ENCODE peak calls at places on chromosome X, in five cellular contexts. One of them, this sample, is unnamed. For H3K79me1, the result is how much of the 10 kb centered on the place peaks cover.

GRCh38 chrX:70479970-70480659 is 35.5 kb downstream of the DLG3 start:
- DNase-seq in mesendoderm: peak
- DNase-seq in IMR-90: no peak
- DNase-seq in H1: no peak
- DNase-seq in H9: peak
- DNase-seq in this sample: no peak

GRCh38 chrX:110600745-110601310 is 194.8 kb downstream of the CHRDL1 start:
- DNase-seq in IMR-90: no peak
- DNase-seq in H1: no peak
- DNase-seq in mesendoderm: peak
- DNase-seq in H9: no peak
- DNase-seq in this sample: no peak

GRCh38 chrX:40734956-40735317 is 405 bp downstream of the MED14 start:
- DNase-seq in H1: no peak
- DNase-seq in IMR-90: no peak
- DNase-seq in mesendoderm: no peak
- DNase-seq in H9: no peak
- DNase-seq in this sample: no peak

GRCh38 chrX:9902651-9903050 is 64.5 kb upstream of the CLDN34 start:
- DNase-seq in H9: no peak
- DNase-seq in mesendoderm: no peak
- DNase-seq in IMR-90: peak
- DNase-seq in H1: no peak
- DNase-seq in this sample: no peak

GRCh38 chrX:39705299-39705698 is 392.5 kb downstream of the BCOR start:
- DNase-seq in H9: no peak
- DNase-seq in H1: no peak
- DNase-seq in IMR-90: peak
- DNase-seq in mesendoderm: peak
- DNase-seq in this sample: no peak

GRCh38 chrX:39682778-39683177 is 415.0 kb downstream of the BCOR start:
- DNase-seq in H9: peak
- DNase-seq in IMR-90: no peak
- DNase-seq in mesendoderm: peak
- DNase-seq in H1: no peak
- DNase-seq in this sample: no peak

GRCh38 chrX:41333744-41333993 is 293 bp upstream of the DDX3X start:
- DNase-seq in H9: no peak
- DNase-seq in mesendoderm: peak
- DNase-seq in IMR-90: peak
- DNase-seq in H1: no peak
- DNase-seq in this sample: peak

GRCh38 chrX:48626401-48627298 is 29.4 kb downstream of the WDR13 start:
- DNase-seq in IMR-90: peak
- DNase-seq in mesendoderm: no peak
- DNase-seq in H9: no peak
- DNase-seq in H1: no peak
- DNase-seq in this sample: no peak

GRCh38 chrX:129494887-129495286 is 28.4 kb downstream of the SMARCA1 start:
- DNase-seq in H9: no peak
- DNase-seq in IMR-90: no peak
- DNase-seq in mesendoderm: no peak
- DNase-seq in H1: no peak
- DNase-seq in this sample: no peak

GRCh38 chrX:120755066-120755846 is 120.4 kb downstream of the CT47B1 start:
- DNase-seq in IMR-90: no peak
- DNase-seq in H1: no peak
- DNase-seq in mesendoderm: no peak
- DNase-seq in H9: no peak
- DNase-seq in this sample: no peak

GRCh38 chrX:15988661-15989603 is 134.3 kb upstream of the AP1S2 start:
- DNase-seq in mesendoderm: peak
- DNase-seq in H1: no peak
- DNase-seq in IMR-90: peak
- DNase-seq in H9: no peak
- DNase-seq in this sample: no peak

GRCh38 chrX:9885150-9885549 is 82.0 kb upstream of the CLDN34 start:
- DNase-seq in H9: peak
- DNase-seq in H1: no peak
- DNase-seq in mesendoderm: peak
- DNase-seq in IMR-90: peak
- DNase-seq in this sample: no peak

GRCh38 chrX:139932901-139933796 is at the start of gene ATP11C:
- DNase-seq in mesendoderm: peak
- DNase-seq in IMR-90: peak
- DNase-seq in H1: peak
- DNase-seq in H9: peak
- DNase-seq in this sample: peak

GRCh38 chrX:153609917-153610833 is 11.2 kb upstream of the CCNQ start:
- DNase-seq in IMR-90: peak
- DNase-seq in H9: peak
- DNase-seq in mesendoderm: peak
- DNase-seq in H1: no peak
- DNase-seq in this sample: peak

GRCh38 chrX:100939336-100939735 is 10.6 kb upstream of the XKRX start:
- DNase-seq in H9: peak
- DNase-seq in H1: no peak
- DNase-seq in IMR-90: no peak
- DNase-seq in mesendoderm: no peak
- DNase-seq in this sample: no peak

GRCh38 chrX:126847143-126847542 is 27.6 kb downstream of the PRR32 start:
- DNase-seq in mesendoderm: no peak
- DNase-seq in H9: no peak
- DNase-seq in IMR-90: no peak
- DNase-seq in H1: no peak
- DNase-seq in this sample: no peak

GRCh38 chrX:133921764-133922389 is 63.5 kb downstream of the GPC3 start:
- DNase-seq in IMR-90: peak
- DNase-seq in mesendoderm: peak
- DNase-seq in H9: peak
- DNase-seq in H1: peak
- DNase-seq in this sample: peak

GRCh38 chrX:153423652-153424051 is 12.4 kb downstream of the ZFP92 start:
- DNase-seq in H1: no peak
- DNase-seq in H9: no peak
- DNase-seq in IMR-90: no peak
- DNase-seq in mesendoderm: no peak
- DNase-seq in this sample: no peak

GRCh38 chrX:149541521-149542047 is 772 bp downstream of the EOLA1 start:
- DNase-seq in mesendoderm: peak
- DNase-seq in H1: no peak
- DNase-seq in IMR-90: no peak
- DNase-seq in H9: no peak
- DNase-seq in this sample: no peak

GRCh38 chrX:150547511-150548115 is 20.8 kb upstream of the MTM1 start:
- DNase-seq in H9: peak
- DNase-seq in mesendoderm: peak
- DNase-seq in H1: no peak
- DNase-seq in IMR-90: no peak
- DNase-seq in this sample: no peak

GRCh38 chrX:48520455-48520854 is 1.2 kb upstream of the EBP start:
- DNase-seq in IMR-90: no peak
- DNase-seq in H9: no peak
- DNase-seq in mesendoderm: no peak
- DNase-seq in H1: no peak
- DNase-seq in this sample: no peak

GRCh38 chrX:24799565-24799964 is 105.8 kb downstream of the POLA1 start:
- DNase-seq in H9: no peak
- DNase-seq in IMR-90: no peak
- DNase-seq in H1: no peak
- DNase-seq in mesendoderm: no peak
- DNase-seq in this sample: no peak

GRCh38 chrX:131614241-131614640 is 70.4 kb downstream of the OR13H1 start:
- DNase-seq in H9: no peak
- DNase-seq in IMR-90: no peak
- DNase-seq in H1: no peak
- DNase-seq in mesendoderm: no peak
- DNase-seq in this sample: no peak

GRCh38 chrX:112841114-112841819 is 636 bp upstream of the AMOT start:
- DNase-seq in IMR-90: peak
- DNase-seq in mesendoderm: peak
- DNase-seq in H9: peak
- DNase-seq in H1: peak
- DNase-seq in this sample: peak

GRCh38 chrX:9656277-9656676 is 109.4 kb downstream of the GPR143 start:
- DNase-seq in mesendoderm: no peak
- DNase-seq in IMR-90: peak
- DNase-seq in H9: no peak
- DNase-seq in H1: no peak
- DNase-seq in this sample: no peak

GRCh38 chrX:66200855-66201795 is 37.1 kb downstream of the HEPH start:
- DNase-seq in IMR-90: peak
- DNase-seq in mesendoderm: no peak
- DNase-seq in H9: no peak
- DNase-seq in H1: no peak
- DNase-seq in this sample: no peak

GRCh38 chrX:133838761-133839676 is 146.4 kb downstream of the GPC3 start:
- DNase-seq in H9: peak
- DNase-seq in H1: peak
- DNase-seq in mesendoderm: peak
- DNase-seq in IMR-90: peak
- DNase-seq in this sample: peak

GRCh38 chrX:152306331-152306730 is 144.8 kb downstream of the GABRA3 start:
- DNase-seq in H1: no peak
- DNase-seq in IMR-90: no peak
- DNase-seq in mesendoderm: no peak
- DNase-seq in H9: no peak
- DNase-seq in this sample: no peak

GRCh38 chrX:77003956-77004355 is 443.2 kb upstream of the FGF16 start:
- DNase-seq in IMR-90: no peak
- DNase-seq in H9: no peak
- DNase-seq in H1: no peak
- DNase-seq in mesendoderm: no peak
- DNase-seq in this sample: no peak

GRCh38 chrX:4851534-4851933 is 1138.1 kb upstream of the PRKX start:
- DNase-seq in H9: no peak
- DNase-seq in H1: no peak
- DNase-seq in mesendoderm: no peak
- DNase-seq in IMR-90: no peak
- DNase-seq in this sample: no peak

GRCh38 chrX:56232221-56233082 is at the start of gene KLF8:
- DNase-seq in IMR-90: no peak
- DNase-seq in mesendoderm: peak
- DNase-seq in H9: peak
- DNase-seq in H1: no peak
- DNase-seq in this sample: no peak
- H2AK5ac ChIP-seq in IMR-90: no peak
- H2AK5ac ChIP-seq in mesendoderm: no peak
- H2AK5ac ChIP-seq in H9: no peak
- H2AK5ac ChIP-seq in H1: no peak
- H2AK5ac ChIP-seq in this sample: no peak

DNA sequence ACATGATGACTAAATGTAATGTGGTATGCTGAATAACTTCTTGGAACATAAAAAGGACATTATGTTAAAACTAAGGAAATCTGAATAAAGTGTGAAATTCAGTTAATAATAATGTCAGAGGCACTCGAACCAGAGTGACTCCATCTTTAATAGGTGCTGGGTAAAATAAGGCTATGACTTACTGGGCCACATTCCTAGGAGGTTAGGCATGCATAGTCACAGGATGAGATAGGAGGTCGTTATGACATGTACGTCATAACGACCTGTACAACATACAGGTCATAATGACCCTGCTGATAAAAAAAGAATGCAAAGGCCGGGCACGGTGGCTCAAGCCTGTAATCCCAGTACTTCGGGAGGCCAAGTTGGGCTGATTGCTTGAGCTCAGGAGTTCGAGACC is 28.9 kb upstream of the OPHN1 start:
- DNase-seq in IMR-90: peak
- DNase-seq in H9: no peak
- DNase-seq in H1: no peak
- DNase-seq in mesendoderm: peak
- DNase-seq in this sample: no peak
- H3K79me1 ChIP-seq in IMR-90: under half
- H3K79me1 ChIP-seq in H9: under half
- H3K79me1 ChIP-seq in H1: under half
- H3K79me1 ChIP-seq in mesendoderm: under half
- H3K79me1 ChIP-seq in this sample: under half

DNA sequence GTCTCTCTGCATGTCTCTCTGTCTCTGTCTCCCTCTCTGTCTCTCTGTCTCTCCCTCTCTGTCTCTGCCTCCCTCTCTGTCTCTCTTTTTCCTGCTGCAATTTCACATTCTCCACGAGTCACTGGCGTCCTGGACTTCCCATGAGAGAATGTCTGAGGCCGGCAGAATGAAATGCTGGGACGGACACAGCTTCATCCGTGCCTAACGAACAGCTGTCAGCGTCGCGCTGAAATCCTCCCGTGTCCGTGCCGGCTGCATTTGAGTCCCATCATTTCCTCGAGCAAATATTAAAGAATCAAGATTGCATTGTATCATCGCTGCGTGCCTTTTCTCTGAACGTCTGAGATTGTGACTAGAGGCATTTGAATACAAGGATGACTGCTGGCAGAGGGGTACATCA is 279.8 kb downstream of the ASMT start:
- DNase-seq in mesendoderm: no peak
- DNase-seq in IMR-90: no peak
- DNase-seq in H1: no peak
- DNase-seq in H9: no peak
- DNase-seq in this sample: no peak
- H3K4me2 ChIP-seq in mesendoderm: no peak
- H3K4me2 ChIP-seq in IMR-90: no peak
- H3K4me2 ChIP-seq in H1: no peak
- H3K4me2 ChIP-seq in H9: no peak
- H3K4me2 ChIP-seq in this sample: no peak

GRCh38 chrX:17601816-17602215 is 135.5 kb upstream of the SCML1 start:
- DNase-seq in mesendoderm: peak
- DNase-seq in H9: no peak
- DNase-seq in IMR-90: no peak
- DNase-seq in H1: no peak
- DNase-seq in this sample: no peak

GRCh38 chrX:17608898-17609297 is 128.4 kb upstream of the SCML1 start:
- DNase-seq in mesendoderm: no peak
- DNase-seq in H9: no peak
- DNase-seq in H1: no peak
- DNase-seq in IMR-90: no peak
- DNase-seq in this sample: no peak

GRCh38 chrX:17605676-17606075 is 131.6 kb upstream of the SCML1 start:
- DNase-seq in H1: no peak
- DNase-seq in H9: no peak
- DNase-seq in IMR-90: peak
- DNase-seq in mesendoderm: no peak
- DNase-seq in this sample: no peak

GRCh38 chrX:17610788-17611187 is 126.5 kb upstream of the SCML1 start:
- DNase-seq in mesendoderm: peak
- DNase-seq in H1: no peak
- DNase-seq in H9: no peak
- DNase-seq in IMR-90: no peak
- DNase-seq in this sample: no peak

DNA sequence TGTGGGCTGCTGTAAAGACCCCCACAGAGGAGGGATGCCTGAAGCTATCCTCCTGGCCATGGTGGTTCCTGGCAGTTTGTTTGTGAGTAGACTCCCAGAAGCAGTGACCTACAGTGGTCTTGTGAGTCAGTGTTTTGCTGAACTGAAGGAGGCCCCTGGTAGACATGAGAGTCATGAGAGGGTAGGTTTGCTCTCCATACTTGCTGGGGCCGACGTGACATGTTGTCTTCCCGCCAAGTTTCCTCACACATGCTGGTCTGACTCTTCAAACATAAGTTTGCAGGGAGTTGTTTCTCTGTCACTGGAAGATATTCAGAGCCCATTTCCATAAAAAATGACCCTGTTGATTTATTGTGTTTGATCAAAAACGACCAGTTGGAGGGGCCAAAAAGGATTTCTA is 131.1 kb upstream of the SCML1 start:
- DNase-seq in H1: no peak
- DNase-seq in IMR-90: peak
- DNase-seq in mesendoderm: no peak
- DNase-seq in H9: no peak
- DNase-seq in this sample: no peak
- H2AK5ac ChIP-seq in H1: no peak
- H2AK5ac ChIP-seq in IMR-90: no peak
- H2AK5ac ChIP-seq in mesendoderm: no peak
- H2AK5ac ChIP-seq in H9: no peak
- H2AK5ac ChIP-seq in this sample: no peak